ENCODE peak calls at places on chromosome 15, in six cellular contexts. O is dorsolateral prefrontal cortex; X is NCI-H2081; P is activated naive CD4-positive, alpha-beta T cell treated with Interleukin-2 at 50 U/mL for 16 hours; D is left lung; B is germinal center. E is an unnamed sample.

GRCh38 chr15:23002920-23003319 is 22.8 kb upstream of the CYFIP1 start:
- DNase-seq in O (no peak), X (no peak), P (no peak), D (no peak), B (no peak), E (no peak)

GRCh38 chr15:41936649-41937567 is 35.4 kb downstream of the EHD4 start:
- DNase-seq in O (no peak), X (no peak), P (peak), D (no peak), B (no peak), E (no peak)

GRCh38 chr15:68379759-68380290 is 52.1 kb downstream of the ITGA11 start:
- DNase-seq in O (no peak), X (no peak), P (no peak), D (no peak), B (no peak), E (no peak)

GRCh38 chr15:90400759-90401314 is 12.8 kb downstream of the IQGAP1 start:
- DNase-seq in O (no peak), X (peak), P (peak), D (peak), B (peak), E (peak)

GRCh38 chr15:91193059-91193715 is 93.1 kb downstream of the SV2B start:
- DNase-seq in O (no peak), X (no peak), P (no peak), D (no peak), B (no peak), E (no peak)

GRCh38 chr15:31080618-31081017 is 20.9 kb downstream of the TRPM1 start:
- DNase-seq in O (no peak), X (no peak), P (no peak), D (peak), B (peak), E (no peak)

GRCh38 chr15:101684384-101684783 is 32.2 kb upstream of the TM2D3 start:
- DNase-seq in O (no peak), X (no peak), P (no peak), D (no peak), B (no peak), E (no peak)

GRCh38 chr15:67826717-67827560 is 1.6 kb downstream of the SKOR1 start:
- DNase-seq in O (no peak), X (no peak), P (no peak), D (no peak), B (peak), E (no peak)

GRCh38 chr15:63481105-63481810 is 23.1 kb upstream of the USP3 start:
- DNase-seq in O (no peak), X (no peak), P (peak), D (no peak), B (no peak), E (no peak)

GRCh38 chr15:72116680-72117447 is 1.1 kb downstream of the MYO9A start:
- DNase-seq in O (no peak), X (no peak), P (no peak), D (no peak), B (peak), E (no peak)

GRCh38 chr15:45795487-45796069 is 160.7 kb downstream of the SQOR start:
- DNase-seq in O (no peak), X (peak), P (no peak), D (no peak), B (no peak), E (peak)

GRCh38 chr15:32729700-32730099 is 11.9 kb downstream of the GREM1 start:
- DNase-seq in O (no peak), X (no peak), P (no peak), D (no peak), B (no peak), E (no peak)

GRCh38 chr15:70559223-70559823 is 204.0 kb downstream of the UACA start:
- DNase-seq in O (no peak), X (no peak), P (peak), D (peak), B (no peak), E (no peak)

GRCh38 chr15:67296188-67296587 is 41.6 kb downstream of the IQCH start:
- DNase-seq in O (no peak), X (no peak), P (no peak), D (no peak), B (no peak), E (no peak)

GRCh38 chr15:84818221-84819131 is 1.3 kb downstream of the ALPK3 start:
- DNase-seq in O (no peak), X (no peak), P (no peak), D (no peak), B (no peak), E (peak)

GRCh38 chr15:37122703-37123102 is 22.4 kb upstream of the MEIS2 start:
- DNase-seq in O (no peak), X (no peak), P (no peak), D (no peak), B (no peak), E (no peak)

GRCh38 chr15:47607750-47608149 is 109.6 kb upstream of the SEMA6D start:
- DNase-seq in O (no peak), X (no peak), P (no peak), D (no peak), B (no peak), E (no peak)

GRCh38 chr15:82239685-82240391 is 22.7 kb downstream of the EFL1 start:
- DNase-seq in O (no peak), X (no peak), P (no peak), D (no peak), B (no peak), E (no peak)

GRCh38 chr15:74865316-74865715 is 7.8 kb downstream of the SCAMP2 start:
- DNase-seq in O (no peak), X (no peak), P (no peak), D (no peak), B (no peak), E (no peak)

GRCh38 chr15:67307889-67308597 is 53.5 kb downstream of the IQCH start:
- DNase-seq in O (no peak), X (no peak), P (no peak), D (no peak), B (no peak), E (no peak)

E was measured in NCI-H2029.